ENCODE peak calls at places on chromosomes 7 and 10, in four cellular contexts. One of them, this sample, is unnamed.

GRCh38 chr10:67077376-67077775 is 151.5 kb downstream of the LRRTM3 start:
- DNase-seq in H1: no peak
- DNase-seq in GM12878: no peak
- DNase-seq in HCT116: no peak
- DNase-seq in this sample: no peak

GRCh38 chr7:106199813-106200364 is 84.9 kb downstream of the NAMPT start:
- DNase-seq in HCT116: no peak
- DNase-seq in H1: no peak
- DNase-seq in GM12878: no peak
- DNase-seq in this sample: no peak

GRCh38 chr10:17771027-17771426 is 19.0 kb downstream of the TMEM236 start:
- DNase-seq in HCT116: no peak
- DNase-seq in H1: no peak
- DNase-seq in GM12878: no peak
- DNase-seq in this sample: no peak

GRCh38 chr10:59561397-59562121 is 148.1 kb downstream of the SLC16A9 start:
- DNase-seq in HCT116: no peak
- DNase-seq in GM12878: no peak
- DNase-seq in H1: no peak
- DNase-seq in this sample: no peak

GRCh38 chr10:84095821-84096497 is 43.4 kb upstream of the GHITM start:
- DNase-seq in H1: no peak
- DNase-seq in GM12878: no peak
- DNase-seq in HCT116: no peak
- DNase-seq in this sample: no peak

GRCh38 chr10:35578608-35578956 is 26.6 kb upstream of the GJD4 start:
- DNase-seq in GM12878: no peak
- DNase-seq in H1: no peak
- DNase-seq in HCT116: no peak
- DNase-seq in this sample: no peak

GRCh38 chr10:29830526-29831512 is 196.0 kb upstream of the SVIL start:
- DNase-seq in HCT116: no peak
- DNase-seq in GM12878: no peak
- DNase-seq in H1: no peak
- DNase-seq in this sample: peak

GRCh38 chr7:134992626-134993179 is 6.4 kb downstream of the AGBL3 start:
- DNase-seq in H1: no peak
- DNase-seq in HCT116: no peak
- DNase-seq in GM12878: peak
- DNase-seq in this sample: no peak

GRCh38 chr7:97215556-97215955 is 98.1 kb downstream of the SDHAF3 start:
- DNase-seq in H1: no peak
- DNase-seq in HCT116: no peak
- DNase-seq in GM12878: no peak
- DNase-seq in this sample: no peak

GRCh38 chr10:60862517-60862916 is 81.5 kb downstream of the RHOBTB1 start:
- DNase-seq in GM12878: no peak
- DNase-seq in H1: no peak
- DNase-seq in HCT116: no peak
- DNase-seq in this sample: no peak

GRCh38 chr10:128571745-128572144 is 445.5 kb upstream of the MKI67 start:
- DNase-seq in H1: no peak
- DNase-seq in GM12878: no peak
- DNase-seq in HCT116: no peak
- DNase-seq in this sample: no peak

GRCh38 chr7:110130669-110131068 is 960.3 kb upstream of the LRRN3 start:
- DNase-seq in GM12878: no peak
- DNase-seq in H1: no peak
- DNase-seq in HCT116: no peak
- DNase-seq in this sample: no peak

GRCh38 chr7:2526659-2527504 is 7.3 kb downstream of the LFNG start:
- DNase-seq in H1: no peak
- DNase-seq in HCT116: no peak
- DNase-seq in GM12878: no peak
- DNase-seq in this sample: no peak

GRCh38 chr10:10722422-10722821 is 295.2 kb upstream of the CELF2 start:
- DNase-seq in HCT116: no peak
- DNase-seq in GM12878: no peak
- DNase-seq in H1: no peak
- DNase-seq in this sample: no peak

GRCh38 chr10:122458693-122459092 is 2.7 kb upstream of the HTRA1 start:
- DNase-seq in H1: no peak
- DNase-seq in HCT116: no peak
- DNase-seq in GM12878: no peak
- DNase-seq in this sample: no peak

GRCh38 chr10:7425691-7426090 is 14.9 kb upstream of the SFMBT2 start:
- DNase-seq in H1: no peak
- DNase-seq in HCT116: no peak
- DNase-seq in GM12878: no peak
- DNase-seq in this sample: no peak

GRCh38 chr7:15554081-15554480 is 7.7 kb downstream of the AGMO start:
- DNase-seq in H1: no peak
- DNase-seq in GM12878: no peak
- DNase-seq in HCT116: no peak
- DNase-seq in this sample: no peak

GRCh38 chr7:101128040-101128834 is 1.3 kb downstream of the SERPINE1 start:
- DNase-seq in GM12878: no peak
- DNase-seq in H1: no peak
- DNase-seq in HCT116: no peak
- DNase-seq in this sample: no peak

GRCh38 chr7:128408709-128409434 is 910 bp downstream of the IMPDH1 start:
- DNase-seq in HCT116: no peak
- DNase-seq in GM12878: no peak
- DNase-seq in H1: no peak
- DNase-seq in this sample: no peak

GRCh38 chr10:111128331-111129167 is 51.7 kb downstream of the ADRA2A start:
- DNase-seq in HCT116: peak
- DNase-seq in H1: no peak
- DNase-seq in GM12878: no peak
- DNase-seq in this sample: no peak

GRCh38 chr10:68461032-68461431 is 10.7 kb downstream of the DNA2 start:
- DNase-seq in HCT116: no peak
- DNase-seq in H1: no peak
- DNase-seq in GM12878: no peak
- DNase-seq in this sample: no peak

GRCh38 chr10:121027390-121027789 is 176.2 kb downstream of the WDR11 start:
- DNase-seq in GM12878: no peak
- DNase-seq in HCT116: no peak
- DNase-seq in H1: no peak
- DNase-seq in this sample: peak

GRCh38 chr10:120184547-120185337 is 272.3 kb upstream of the PLPP4 start:
- DNase-seq in H1: no peak
- DNase-seq in HCT116: no peak
- DNase-seq in GM12878: no peak
- DNase-seq in this sample: no peak

GRCh38 chr7:54841772-54842707 is 83.0 kb upstream of the SEC61G start:
- DNase-seq in H1: no peak
- DNase-seq in HCT116: peak
- DNase-seq in GM12878: no peak
- DNase-seq in this sample: peak

GRCh38 chr10:18238875-18239485 is 98.8 kb downstream of the CACNB2 start:
- DNase-seq in GM12878: no peak
- DNase-seq in H1: no peak
- DNase-seq in HCT116: peak
- DNase-seq in this sample: peak

GRCh38 chr10:72483452-72483851 is 128.7 kb upstream of the DNAJB12 start:
- DNase-seq in H1: no peak
- DNase-seq in HCT116: no peak
- DNase-seq in GM12878: no peak
- DNase-seq in this sample: no peak

GRCh38 chr7:115085421-115085820 is 163.5 kb downstream of the MDFIC start:
- DNase-seq in H1: no peak
- DNase-seq in HCT116: no peak
- DNase-seq in GM12878: no peak
- DNase-seq in this sample: no peak

GRCh38 chr7:81638216-81638615 is 131.6 kb downstream of the HGF start:
- DNase-seq in H1: no peak
- DNase-seq in GM12878: no peak
- DNase-seq in HCT116: no peak
- DNase-seq in this sample: peak

GRCh38 chr7:78768859-78769258 is 684.6 kb downstream of the MAGI2 start:
- DNase-seq in H1: no peak
- DNase-seq in GM12878: no peak
- DNase-seq in HCT116: no peak
- DNase-seq in this sample: no peak

GRCh38 chr10:119489572-119490326 is 52.8 kb downstream of the RGS10 start:
- DNase-seq in H1: peak
- DNase-seq in HCT116: peak
- DNase-seq in GM12878: no peak
- DNase-seq in this sample: peak

GRCh38 chr7:81284576-81284975 is 365.7 kb upstream of the SEMA3C start:
- DNase-seq in GM12878: no peak
- DNase-seq in HCT116: peak
- DNase-seq in H1: no peak
- DNase-seq in this sample: no peak

GRCh38 chr7:563629-564170 is 44.1 kb upstream of the PDGFA start:
- DNase-seq in H1: no peak
- DNase-seq in GM12878: no peak
- DNase-seq in HCT116: no peak
- DNase-seq in this sample: no peak
- TF ChIP-seq JUND in H1: no peak
- TF ChIP-seq JUND in GM12878: no peak
- TF ChIP-seq JUND in HCT116: no peak
- TF ChIP-seq JUND in this sample: no peak

DNA sequence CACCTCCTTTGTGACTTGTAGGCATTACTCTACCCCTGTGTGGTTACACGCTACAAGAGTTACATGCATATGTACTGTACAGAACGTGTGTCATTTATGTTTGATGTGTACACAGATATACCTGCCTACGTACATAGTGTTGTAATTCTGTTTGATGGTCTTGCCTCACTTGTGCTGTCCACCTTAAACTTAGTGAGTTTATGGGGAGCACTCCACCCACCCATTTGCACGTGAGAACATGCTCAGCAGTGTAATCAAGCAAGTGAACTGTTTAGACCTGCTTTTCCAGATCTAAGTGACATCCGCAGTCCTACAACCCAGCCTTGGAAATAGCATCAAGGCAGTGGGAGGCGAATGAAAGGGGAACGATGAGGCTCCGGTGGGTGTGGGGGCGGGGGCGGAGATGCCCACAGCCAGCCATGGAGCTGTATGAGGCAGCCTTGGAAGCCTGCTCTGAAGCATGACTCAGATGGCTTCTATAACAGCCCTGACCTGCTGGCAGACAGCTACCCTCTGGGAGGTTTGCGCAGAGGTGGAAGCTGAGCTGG is 52.1 kb downstream of the SUFU start:
- DNase-seq in H1: no peak
- DNase-seq in HCT116: no peak
- DNase-seq in GM12878: no peak
- DNase-seq in this sample: no peak
- TF ChIP-seq JUND in H1: no peak
- TF ChIP-seq JUND in HCT116: no peak
- TF ChIP-seq JUND in GM12878: no peak
- TF ChIP-seq JUND in this sample: no peak

DNA sequence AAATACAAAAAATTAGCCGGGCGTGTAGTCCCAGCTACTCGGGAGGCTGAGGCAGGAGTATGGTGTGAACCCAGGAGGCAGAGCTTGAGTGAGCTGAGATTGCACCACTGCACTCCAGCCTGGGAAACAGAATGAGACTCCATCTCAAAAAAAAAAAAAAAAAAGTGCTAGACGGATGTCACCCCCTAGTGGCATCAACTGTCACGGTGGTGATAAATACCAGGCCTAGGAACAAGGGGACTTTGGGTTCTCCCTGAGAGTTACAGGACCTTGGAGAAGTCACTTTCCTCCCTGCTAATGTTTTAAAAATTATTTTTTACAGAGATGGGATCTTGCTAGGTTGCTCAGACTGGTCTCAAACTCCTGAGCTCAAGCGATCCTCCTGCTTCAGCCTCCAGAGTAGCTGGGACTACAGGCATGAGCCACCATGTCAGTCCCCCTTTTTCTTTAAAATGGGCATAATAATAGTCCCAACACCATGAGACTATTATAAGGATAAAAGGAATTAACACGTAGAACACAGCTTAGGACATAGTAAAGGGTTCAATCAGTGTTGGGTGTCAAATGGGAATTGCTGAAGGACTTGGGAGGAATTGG is 2.6 kb upstream of the TMEM130 start:
- DNase-seq in H1: no peak
- DNase-seq in HCT116: no peak
- DNase-seq in GM12878: no peak
- DNase-seq in this sample: peak
- TF ChIP-seq JUND in H1: no peak
- TF ChIP-seq JUND in HCT116: no peak
- TF ChIP-seq JUND in GM12878: no peak
- TF ChIP-seq JUND in this sample: no peak

GRCh38 chr10:132372516-132373095 is 24.4 kb upstream of the PWWP2B start:
- DNase-seq in HCT116: no peak
- DNase-seq in H1: no peak
- DNase-seq in GM12878: no peak
- DNase-seq in this sample: no peak
- TF ChIP-seq JUND in HCT116: no peak
- TF ChIP-seq JUND in H1: no peak
- TF ChIP-seq JUND in GM12878: no peak
- TF ChIP-seq JUND in this sample: no peak

GRCh38 chr10:5628798-5629788 is 37.3 kb downstream of the ASB13 start:
- DNase-seq in H1: no peak
- DNase-seq in GM12878: no peak
- DNase-seq in HCT116: no peak
- DNase-seq in this sample: no peak
- TF ChIP-seq JUND in H1: no peak
- TF ChIP-seq JUND in GM12878: no peak
- TF ChIP-seq JUND in HCT116: no peak
- TF ChIP-seq JUND in this sample: no peak

GRCh38 chr7:3670898-3671297 is 369.8 kb downstream of the SDK1 start:
- DNase-seq in HCT116: no peak
- DNase-seq in GM12878: no peak
- DNase-seq in H1: no peak
- DNase-seq in this sample: no peak

GRCh38 chr7:3668743-3669142 is 367.7 kb downstream of the SDK1 start:
- DNase-seq in H1: no peak
- DNase-seq in GM12878: no peak
- DNase-seq in HCT116: no peak
- DNase-seq in this sample: no peak

GRCh38 chr7:3678411-3678810 is 377.4 kb downstream of the SDK1 start:
- DNase-seq in HCT116: no peak
- DNase-seq in GM12878: no peak
- DNase-seq in H1: no peak
- DNase-seq in this sample: no peak

DNA sequence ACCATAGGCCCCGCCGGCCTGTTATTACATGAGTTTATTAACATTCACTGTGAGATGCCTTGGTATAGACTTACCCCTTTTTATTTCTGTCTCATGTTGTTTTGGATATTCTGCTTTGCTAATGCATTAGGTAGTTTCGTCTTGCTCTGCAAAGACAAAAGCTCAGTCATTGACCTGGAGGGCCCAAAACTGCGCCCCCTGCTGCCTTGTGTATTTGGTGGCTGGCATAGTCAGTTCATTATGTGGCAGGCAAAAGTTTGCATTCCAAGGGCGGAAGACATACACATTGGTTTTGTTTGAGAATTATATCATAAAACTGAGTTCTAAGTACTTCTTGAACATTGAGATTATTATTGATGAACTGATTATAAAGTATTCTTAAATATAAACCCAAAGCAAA is 372.5 kb downstream of the SDK1 start:
- DNase-seq in H1: peak
- DNase-seq in GM12878: no peak
- DNase-seq in HCT116: no peak
- DNase-seq in this sample: peak
- TF ChIP-seq JUND in H1: no peak
- TF ChIP-seq JUND in GM12878: no peak
- TF ChIP-seq JUND in HCT116: no peak
- TF ChIP-seq JUND in this sample: no peak